ENCODE peak calls at places on chromosomes 6 and 20, in four cellular contexts. R is cardiac muscle cell, Q is Panc1, B is GM23248. Z is an unnamed sample.

GRCh38 chr20:38209054-38209675 is 44.1 kb upstream of the TGM2 start:
- DNase-seq in R (no peak), Q (no peak), B (no peak), Z (no peak)

GRCh38 chr20:44714102-44714700 is 968 bp upstream of the CCN5 start:
- DNase-seq in B (no peak), Q (no peak), R (no peak), Z (no peak)

GRCh38 chr6:33860706-33861474 is 57.1 kb upstream of the MLN start:
- DNase-seq in R (peak; percentile 37), Q (no peak), B (peak; percentile 75), Z (peak; percentile 37)

GRCh38 chr20:38961530-38962043 is 557 bp upstream of the DHX35 start:
- DNase-seq in B (no peak), R (no peak), Q (no peak), Z (no peak)

GRCh38 chr20:31689141-31689540 is 33.5 kb downstream of the BCL2L1 start:
- DNase-seq in Q (no peak), R (no peak), B (no peak), Z (no peak)

GRCh38 chr6:29709178-29709576 is 14.1 kb upstream of the HLA-F start:
- DNase-seq in Q (no peak), B (no peak), R (no peak), Z (no peak)

GRCh38 chr20:16107172-16107870 is 465.9 kb downstream of the KIF16B start:
- DNase-seq in Q (no peak), R (no peak), B (no peak), Z (no peak)

GRCh38 chr6:152301021-152301805 is 335.9 kb downstream of the SYNE1 start:
- DNase-seq in B (no peak), R (no peak), Q (no peak), Z (peak; percentile 76)

GRCh38 chr20:10217517-10218410 is 866 bp upstream of the SNAP25 start:
- DNase-seq in B (peak; percentile 76), Q (peak; percentile 33), R (peak; percentile 99), Z (peak; percentile 90)

GRCh38 chr20:10219993-10220750 is 1.5 kb downstream of the SNAP25 start:
- DNase-seq in B (no peak), R (no peak), Q (no peak), Z (no peak)

GRCh38 chr20:10219452-10219791 is 792 bp downstream of the SNAP25 start:
- DNase-seq in Q (no peak), R (peak; percentile 86), B (peak; percentile 71), Z (peak; percentile 85)

GRCh38 chr20:10221022-10221421 is 2.4 kb downstream of the SNAP25 start:
- DNase-seq in R (no peak), B (no peak), Q (no peak), Z (no peak)

GRCh38 chr20:10218536-10219451 is at the start of gene SNAP25:
- DNase-seq in B (peak; percentile 65), R (peak; percentile 96), Q (peak; percentile 50), Z (peak; percentile 89)
- H3K4me3 ChIP-seq in B (peak within 1 kb of the TSS; percentile 43), R (peak within 1 kb of the TSS; percentile 68), Q (peak within 1 kb of the TSS; percentile 51), Z (peak within 1 kb of the TSS; percentile 78)

GRCh38 chr20:22719250-22719649 is 134.9 kb upstream of the FOXA2 start:
- DNase-seq in R (no peak), B (no peak), Q (no peak), Z (no peak)

GRCh38 chr20:22720206-22720605 is 135.8 kb upstream of the FOXA2 start:
- DNase-seq in Q (no peak), R (no peak), B (no peak), Z (no peak)

GRCh38 chr20:22723659-22724058 is 139.3 kb upstream of the FOXA2 start:
- DNase-seq in B (peak; percentile 39), R (peak; percentile 27), Q (no peak), Z (peak; percentile 77)

GRCh38 chr20:22717466-22717865 is 133.1 kb upstream of the FOXA2 start:
- DNase-seq in Q (no peak), B (no peak), R (peak; percentile 63), Z (peak; percentile 46)

GRCh38 chr20:22722840-22723239 is 138.5 kb upstream of the FOXA2 start:
- DNase-seq in B (no peak), Q (no peak), R (no peak), Z (no peak)
- H3K4me3 ChIP-seq in B (no peak overlapping the region), Q (no peak overlapping the region), R (no peak overlapping the region), Z (no peak overlapping the region)

GRCh38 chr6:166956444-166957086 is at the start of gene RNASET2:
- DNase-seq in Q (peak; percentile 13), B (peak; percentile 97), R (peak; percentile 94), Z (peak; percentile 98)

GRCh38 chr6:166955865-166956443 is 396 bp downstream of the RNASET2 start:
- DNase-seq in B (peak; percentile 60), R (no peak), Q (no peak), Z (no peak)

GRCh38 chr6:166958926-166959861 is 2.8 kb upstream of the RNASET2 start:
- DNase-seq in B (no peak), Q (no peak), R (peak; percentile 20), Z (no peak)

GRCh38 chr6:166957087-166957804 is 896 bp upstream of the RNASET2 start:
- DNase-seq in B (peak; percentile 58), R (peak; percentile 33), Q (no peak), Z (no peak)

DNA sequence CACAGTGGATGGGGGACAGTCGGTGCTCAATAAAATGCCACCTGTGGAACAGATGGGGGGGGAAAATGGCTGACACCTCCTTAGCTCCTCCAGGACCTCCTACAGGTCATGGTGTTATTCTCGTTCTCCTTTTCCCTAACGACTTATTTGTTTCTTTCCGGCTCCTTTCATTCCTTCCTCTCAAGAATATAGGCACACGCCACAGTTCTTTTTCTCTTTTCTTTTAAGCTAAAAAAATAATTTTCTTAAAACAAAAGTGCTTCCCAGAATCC is 1.4 kb upstream of the RNASET2 start:
- DNase-seq in B (no peak), R (no peak), Q (no peak), Z (no peak)
- H3K4me3 ChIP-seq in B (no peak overlapping the region), R (no peak overlapping the region), Q (no peak overlapping the region), Z (no peak overlapping the region)

GRCh38 chr20:34515484-34516037 is 661 bp upstream of the DYNLRB1 start:
- DNase-seq in B (peak; percentile 19), R (peak; percentile 32), Q (no peak), Z (peak; percentile 56)

GRCh38 chr20:34512955-34513419 is 3.2 kb upstream of the DYNLRB1 start:
- DNase-seq in B (no peak), Q (no peak), R (no peak), Z (no peak)

GRCh38 chr20:34516038-34516873 is at the start of gene DYNLRB1:
- DNase-seq in R (peak; percentile 98), Q (peak; percentile 77), B (peak; percentile 99), Z (peak; percentile 99)

GRCh38 chr20:34516874-34517542 is 786 bp downstream of the DYNLRB1 start:
- DNase-seq in R (no peak), B (peak; percentile 64), Q (no peak), Z (peak; percentile 63)

DNA sequence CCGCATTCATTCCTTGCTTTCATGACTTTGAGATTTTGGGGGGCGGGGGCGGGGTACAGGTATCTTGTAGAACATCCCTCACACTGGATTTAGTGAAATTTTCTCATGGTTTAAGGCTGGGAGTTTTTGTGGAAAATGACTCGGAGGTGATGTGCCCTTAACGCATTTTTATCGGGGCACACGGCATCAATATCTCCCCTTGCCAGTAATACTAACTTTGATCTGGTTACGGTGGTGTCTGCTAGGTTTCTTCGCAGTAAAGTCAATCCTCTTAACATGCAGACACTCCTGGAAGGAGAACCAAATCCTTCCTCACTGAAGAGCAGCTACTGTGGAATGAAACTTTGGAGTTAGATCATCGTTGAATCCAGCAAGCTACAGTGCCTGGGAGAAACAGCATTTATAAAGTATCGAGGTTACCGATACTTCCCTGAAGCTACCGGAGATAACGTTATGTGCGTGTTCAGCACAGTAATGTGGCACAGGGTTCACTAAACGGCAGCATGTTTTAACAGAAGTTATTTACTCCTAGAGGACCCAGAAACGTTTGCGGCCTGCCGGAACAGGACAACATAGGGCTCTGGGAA is 1.2 kb upstream of the DYNLRB1 start:
- DNase-seq in Q (no peak), R (no peak), B (peak; percentile 22), Z (no peak)
- H3K4me3 ChIP-seq in Q (peak overlapping the region; percentile 70), R (peak overlapping the region; percentile 78), B (peak overlapping the region; percentile 85), Z (peak overlapping the region; percentile 90)

GRCh38 chr6:135088818-135089809 is 34.5 kb upstream of the HBS1L start:
- DNase-seq in Q (no peak), B (peak; percentile 71), R (peak; percentile 76), Z (peak; percentile 71)

GRCh38 chr6:135087403-135087802 is 32.8 kb upstream of the HBS1L start:
- DNase-seq in Q (no peak), R (no peak), B (no peak), Z (no peak)

GRCh38 chr6:135087803-135088202 is 33.2 kb upstream of the HBS1L start:
- DNase-seq in Q (no peak), B (no peak), R (no peak), Z (no peak)

GRCh38 chr6:135089901-135090300 is 35.3 kb upstream of the HBS1L start:
- DNase-seq in R (no peak), B (no peak), Q (no peak), Z (no peak)

GRCh38 chr6:135088232-135088760 is 33.7 kb upstream of the HBS1L start:
- DNase-seq in Q (no peak), R (no peak), B (no peak), Z (no peak)
- H3K4me3 ChIP-seq in Q (no peak overlapping the region), R (no peak overlapping the region), B (no peak overlapping the region), Z (no peak overlapping the region)

GRCh38 chr6:108565893-108566292 is 5.2 kb downstream of the FOXO3 start:
- DNase-seq in B (peak; percentile 91), Q (no peak), R (peak; percentile 81), Z (peak; percentile 78)

GRCh38 chr6:108562503-108562993 is 1.8 kb downstream of the FOXO3 start:
- DNase-seq in R (peak; percentile 80), Q (peak; percentile 93), B (peak; percentile 71), Z (peak; percentile 79)

GRCh38 chr6:108563292-108563691 is 2.6 kb downstream of the FOXO3 start:
- DNase-seq in R (no peak), Q (no peak), B (peak; percentile 13), Z (no peak)

GRCh38 chr6:108565091-108565766 is 4.5 kb downstream of the FOXO3 start:
- DNase-seq in Q (no peak), B (peak; percentile 24), R (no peak), Z (no peak)

GRCh38 chr6:108564178-108564577 is 3.5 kb downstream of the FOXO3 start:
- DNase-seq in Q (peak; percentile 82), B (peak; percentile 95), R (peak; percentile 80), Z (peak; percentile 86)
- H3K4me3 ChIP-seq in Q (no peak overlapping the region), B (peak overlapping the region; percentile 98), R (no peak overlapping the region), Z (peak overlapping the region; percentile 93)

GRCh38 chr20:23131766-23132165 is 45.6 kb upstream of the CD93 start:
- DNase-seq in R (peak; percentile 73), Q (no peak), B (no peak), Z (no peak)
- H3K4me3 ChIP-seq in R (no peak overlapping the region), Q (no peak overlapping the region), B (no peak overlapping the region), Z (no peak overlapping the region)

GRCh38 chr6:98839788-98840361 is 5.5 kb downstream of the POU3F2 start:
- DNase-seq in Q (no peak), R (peak; percentile 44), B (no peak), Z (no peak)
- H3K4me3 ChIP-seq in Q (no peak overlapping the region), R (no peak overlapping the region), B (no peak overlapping the region), Z (no peak overlapping the region)

Z was measured in adipocyte.